ENCODE peak calls at places on chromosomes 11 and 22, in five cellular contexts. One of them, this sample, is unnamed. For H3K27me3 and H3K36me3, the result is how much of the 10 kb centered on the place peaks cover.

GRCh38 chr22:39153220-39153860 is 860 bp upstream of the CBX7 start:
- DNase-seq in lung: no peak
- DNase-seq in transverse colon: no peak
- DNase-seq in CD8-positive, alpha-beta memory T cell: no peak
- DNase-seq in right atrium auricular region: no peak
- DNase-seq in this sample: peak

GRCh38 chr11:122852071-122852831 is 14.0 kb downstream of the CRTAM start:
- DNase-seq in lung: no peak
- DNase-seq in transverse colon: no peak
- DNase-seq in CD8-positive, alpha-beta memory T cell: no peak
- DNase-seq in right atrium auricular region: no peak
- DNase-seq in this sample: no peak

GRCh38 chr11:3202305-3202704 is 16.3 kb downstream of the MRGPRG start:
- DNase-seq in lung: no peak
- DNase-seq in transverse colon: peak
- DNase-seq in CD8-positive, alpha-beta memory T cell: no peak
- DNase-seq in right atrium auricular region: no peak
- DNase-seq in this sample: peak

GRCh38 chr22:30178180-30179126 is 68.1 kb downstream of the LIF start:
- DNase-seq in lung: no peak
- DNase-seq in transverse colon: no peak
- DNase-seq in CD8-positive, alpha-beta memory T cell: no peak
- DNase-seq in right atrium auricular region: no peak
- DNase-seq in this sample: no peak

GRCh38 chr11:67055812-67056211 is 835 bp upstream of the RHOD start:
- DNase-seq in lung: no peak
- DNase-seq in transverse colon: no peak
- DNase-seq in CD8-positive, alpha-beta memory T cell: no peak
- DNase-seq in right atrium auricular region: no peak
- DNase-seq in this sample: peak

GRCh38 chr11:102240502-102240901 is 76.8 kb upstream of the BIRC3 start:
- DNase-seq in lung: no peak
- DNase-seq in transverse colon: no peak
- DNase-seq in CD8-positive, alpha-beta memory T cell: no peak
- DNase-seq in right atrium auricular region: no peak
- DNase-seq in this sample: no peak

GRCh38 chr11:58938398-58938797 is 890 bp upstream of the GLYATL1 start:
- DNase-seq in lung: no peak
- DNase-seq in transverse colon: no peak
- DNase-seq in CD8-positive, alpha-beta memory T cell: no peak
- DNase-seq in right atrium auricular region: no peak
- DNase-seq in this sample: no peak

GRCh38 chr11:46391578-46392420 is at the start of gene CHRM4:
- DNase-seq in lung: no peak
- DNase-seq in transverse colon: peak
- DNase-seq in CD8-positive, alpha-beta memory T cell: no peak
- DNase-seq in right atrium auricular region: no peak
- DNase-seq in this sample: peak

GRCh38 chr11:99814021-99814420 is 793.3 kb downstream of the CNTN5 start:
- DNase-seq in lung: no peak
- DNase-seq in transverse colon: no peak
- DNase-seq in CD8-positive, alpha-beta memory T cell: no peak
- DNase-seq in right atrium auricular region: no peak
- DNase-seq in this sample: no peak

GRCh38 chr11:80948781-80949180 is 1508.0 kb upstream of the TENM4 start:
- DNase-seq in lung: no peak
- DNase-seq in transverse colon: no peak
- DNase-seq in CD8-positive, alpha-beta memory T cell: no peak
- DNase-seq in right atrium auricular region: no peak
- DNase-seq in this sample: no peak

GRCh38 chr11:68589817-68590216 is 94.5 kb upstream of the GAL start:
- DNase-seq in lung: no peak
- DNase-seq in transverse colon: no peak
- DNase-seq in CD8-positive, alpha-beta memory T cell: no peak
- DNase-seq in right atrium auricular region: no peak
- DNase-seq in this sample: no peak

GRCh38 chr11:17798716-17799115 is 64.1 kb downstream of the KCNC1 start:
- DNase-seq in lung: no peak
- DNase-seq in transverse colon: no peak
- DNase-seq in CD8-positive, alpha-beta memory T cell: no peak
- DNase-seq in right atrium auricular region: no peak
- DNase-seq in this sample: no peak

GRCh38 chr11:33391188-33391892 is 134.2 kb downstream of the HIPK3 start:
- DNase-seq in lung: no peak
- DNase-seq in transverse colon: no peak
- DNase-seq in CD8-positive, alpha-beta memory T cell: no peak
- DNase-seq in right atrium auricular region: no peak
- DNase-seq in this sample: no peak

GRCh38 chr11:17923213-17923612 is 89.6 kb downstream of the SERGEF start:
- DNase-seq in lung: no peak
- DNase-seq in transverse colon: no peak
- DNase-seq in CD8-positive, alpha-beta memory T cell: no peak
- DNase-seq in right atrium auricular region: no peak
- DNase-seq in this sample: no peak

GRCh38 chr11:131217313-131218297 is 152.8 kb upstream of the NTM start:
- DNase-seq in lung: no peak
- DNase-seq in transverse colon: no peak
- DNase-seq in CD8-positive, alpha-beta memory T cell: no peak
- DNase-seq in right atrium auricular region: no peak
- DNase-seq in this sample: no peak

GRCh38 chr11:123143921-123144320 is 51.1 kb downstream of the CLMP start:
- DNase-seq in lung: no peak
- DNase-seq in transverse colon: no peak
- DNase-seq in CD8-positive, alpha-beta memory T cell: no peak
- DNase-seq in right atrium auricular region: no peak
- DNase-seq in this sample: no peak

GRCh38 chr22:44430716-44431115 is 67.3 kb downstream of the RTL6 start:
- DNase-seq in lung: no peak
- DNase-seq in transverse colon: no peak
- DNase-seq in CD8-positive, alpha-beta memory T cell: no peak
- DNase-seq in right atrium auricular region: no peak
- DNase-seq in this sample: peak

GRCh38 chr22:44426981-44427380 is 71.1 kb downstream of the RTL6 start:
- DNase-seq in lung: no peak
- DNase-seq in transverse colon: no peak
- DNase-seq in CD8-positive, alpha-beta memory T cell: no peak
- DNase-seq in right atrium auricular region: no peak
- DNase-seq in this sample: peak

GRCh38 chr22:44429941-44430587 is 68.0 kb downstream of the RTL6 start:
- DNase-seq in lung: no peak
- DNase-seq in transverse colon: no peak
- DNase-seq in CD8-positive, alpha-beta memory T cell: no peak
- DNase-seq in right atrium auricular region: no peak
- DNase-seq in this sample: no peak

GRCh38 chr22:44427506-44428470 is 70.2 kb downstream of the RTL6 start:
- DNase-seq in lung: no peak
- DNase-seq in transverse colon: no peak
- DNase-seq in CD8-positive, alpha-beta memory T cell: no peak
- DNase-seq in right atrium auricular region: no peak
- DNase-seq in this sample: peak

DNA sequence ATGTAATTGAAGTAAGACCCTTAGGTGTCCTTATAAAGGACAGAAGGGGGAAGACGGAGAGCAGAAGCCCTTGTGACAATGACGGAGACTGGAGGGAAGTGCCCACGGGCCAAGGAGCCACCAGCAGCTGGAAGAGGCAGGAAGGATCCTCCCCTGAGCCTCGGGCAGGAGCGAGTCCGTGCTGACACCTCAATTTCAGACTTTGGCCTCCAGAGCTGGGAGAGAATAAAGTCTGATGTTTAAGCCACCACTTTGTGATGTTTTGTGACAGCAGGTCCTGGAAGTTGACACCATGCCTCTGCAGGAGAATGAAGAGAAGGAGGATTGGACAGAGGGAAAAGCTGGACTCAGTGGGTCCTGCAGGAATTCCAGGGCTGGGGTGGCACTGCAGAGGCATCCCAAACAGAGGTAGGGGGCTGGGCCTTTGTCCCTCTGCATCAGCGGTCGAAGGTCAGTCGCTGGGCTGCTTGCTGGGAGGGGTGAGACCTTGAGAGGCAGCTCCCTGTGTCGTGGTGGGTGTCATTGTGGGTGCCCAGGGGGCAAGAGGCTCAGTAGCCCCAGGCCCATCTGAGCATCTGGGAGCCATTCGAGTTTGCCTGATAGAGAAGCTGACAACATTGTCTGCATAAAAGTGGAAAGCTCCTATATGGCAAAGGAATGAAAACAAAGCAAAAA is 69.0 kb downstream of the RTL6 start:
- DNase-seq in lung: no peak
- DNase-seq in transverse colon: no peak
- DNase-seq in CD8-positive, alpha-beta memory T cell: no peak
- DNase-seq in right atrium auricular region: no peak
- DNase-seq in this sample: peak
- H3K27me3 ChIP-seq in lung: under half
- H3K27me3 ChIP-seq in transverse colon: under half
- H3K27me3 ChIP-seq in CD8-positive, alpha-beta memory T cell: under half
- H3K27me3 ChIP-seq in right atrium auricular region: under half
- H3K27me3 ChIP-seq in this sample: under half

DNA sequence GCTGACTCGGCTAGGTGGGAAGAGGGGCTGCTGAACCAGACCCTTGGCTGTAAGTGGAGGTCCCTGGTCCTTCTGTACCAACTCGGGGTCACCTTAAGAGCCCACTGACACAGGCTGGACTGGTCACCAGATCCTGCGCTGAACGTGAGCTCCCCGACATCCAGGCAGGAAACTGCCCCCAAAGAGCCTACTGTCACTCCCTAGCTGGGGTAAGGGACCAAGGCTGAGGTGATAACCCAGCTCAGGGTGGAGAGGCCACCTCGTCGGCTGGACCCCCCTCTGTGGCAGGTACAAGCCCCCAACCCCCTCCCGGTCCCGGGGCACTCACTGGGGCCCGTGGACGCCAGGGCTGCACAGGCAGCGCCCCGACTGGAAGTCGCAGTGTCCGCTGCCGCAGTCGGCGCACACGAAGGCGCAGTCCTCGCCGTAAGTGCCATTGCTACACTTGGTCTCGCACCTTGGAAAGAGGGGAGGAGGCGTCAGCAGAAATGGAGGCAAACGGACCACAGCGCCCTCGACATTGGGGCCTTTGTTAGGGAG is 7.5 kb downstream of the SCARF2 start:
- DNase-seq in lung: no peak
- DNase-seq in transverse colon: no peak
- DNase-seq in CD8-positive, alpha-beta memory T cell: no peak
- DNase-seq in right atrium auricular region: no peak
- DNase-seq in this sample: peak
- H3K4me3 ChIP-seq in lung: no peak
- H3K4me3 ChIP-seq in transverse colon: peak
- H3K4me3 ChIP-seq in CD8-positive, alpha-beta memory T cell: peak
- H3K4me3 ChIP-seq in right atrium auricular region: peak
- H3K4me3 ChIP-seq in this sample: no peak

DNA sequence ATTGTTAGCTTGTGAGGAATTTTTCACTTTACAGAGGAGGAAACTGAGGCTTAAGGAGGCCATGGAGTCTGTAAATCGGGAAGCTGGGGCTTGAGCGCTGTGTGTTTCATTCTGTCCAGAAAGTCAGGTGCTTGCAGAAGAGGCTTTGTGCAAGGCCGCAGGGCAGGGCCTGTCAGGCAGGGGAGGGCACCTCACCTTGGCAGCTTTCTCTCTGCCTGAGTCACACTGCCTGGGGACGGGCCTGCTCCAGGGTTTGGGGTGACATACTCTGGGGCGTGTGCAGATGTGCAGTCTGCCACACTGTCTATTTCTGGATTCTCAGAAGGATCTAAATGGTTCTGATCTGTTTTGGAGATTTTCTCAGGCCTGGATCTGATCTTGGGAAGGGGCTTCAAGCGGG is 8.4 kb downstream of the INCENP start:
- DNase-seq in lung: no peak
- DNase-seq in transverse colon: no peak
- DNase-seq in CD8-positive, alpha-beta memory T cell: no peak
- DNase-seq in right atrium auricular region: no peak
- DNase-seq in this sample: peak
- H3K36me3 ChIP-seq in lung: under half
- H3K36me3 ChIP-seq in transverse colon: under half
- H3K36me3 ChIP-seq in CD8-positive, alpha-beta memory T cell: under half
- H3K36me3 ChIP-seq in right atrium auricular region: under half
- H3K36me3 ChIP-seq in this sample: under half

GRCh38 chr22:49413551-49413950 is 414.1 kb downstream of the BRD1 start:
- DNase-seq in lung: no peak
- DNase-seq in transverse colon: no peak
- DNase-seq in CD8-positive, alpha-beta memory T cell: no peak
- DNase-seq in right atrium auricular region: no peak
- DNase-seq in this sample: peak
- H3K27me3 ChIP-seq in lung: under half
- H3K27me3 ChIP-seq in transverse colon: under half
- H3K27me3 ChIP-seq in CD8-positive, alpha-beta memory T cell: under half
- H3K27me3 ChIP-seq in right atrium auricular region: under half
- H3K27me3 ChIP-seq in this sample: under half

GRCh38 chr11:119751281-119752060 is 22.5 kb upstream of the NECTIN1 start:
- DNase-seq in lung: no peak
- DNase-seq in transverse colon: no peak
- DNase-seq in CD8-positive, alpha-beta memory T cell: no peak
- DNase-seq in right atrium auricular region: no peak
- DNase-seq in this sample: no peak
- H3K4me3 ChIP-seq in lung: no peak
- H3K4me3 ChIP-seq in transverse colon: no peak
- H3K4me3 ChIP-seq in CD8-positive, alpha-beta memory T cell: no peak
- H3K4me3 ChIP-seq in right atrium auricular region: no peak
- H3K4me3 ChIP-seq in this sample: no peak

GRCh38 chr11:43408277-43408676 is 49.6 kb downstream of the TTC17 start:
- DNase-seq in lung: no peak
- DNase-seq in transverse colon: no peak
- DNase-seq in CD8-positive, alpha-beta memory T cell: no peak
- DNase-seq in right atrium auricular region: no peak
- DNase-seq in this sample: no peak

GRCh38 chr11:43401252-43401651 is 42.5 kb downstream of the TTC17 start:
- DNase-seq in lung: no peak
- DNase-seq in transverse colon: no peak
- DNase-seq in CD8-positive, alpha-beta memory T cell: no peak
- DNase-seq in right atrium auricular region: no peak
- DNase-seq in this sample: no peak

GRCh38 chr11:43403357-43404231 is 44.9 kb downstream of the TTC17 start:
- DNase-seq in lung: no peak
- DNase-seq in transverse colon: no peak
- DNase-seq in CD8-positive, alpha-beta memory T cell: no peak
- DNase-seq in right atrium auricular region: no peak
- DNase-seq in this sample: no peak

GRCh38 chr11:43404406-43404805 is 45.7 kb downstream of the TTC17 start:
- DNase-seq in lung: no peak
- DNase-seq in transverse colon: no peak
- DNase-seq in CD8-positive, alpha-beta memory T cell: no peak
- DNase-seq in right atrium auricular region: no peak
- DNase-seq in this sample: no peak

DNA sequence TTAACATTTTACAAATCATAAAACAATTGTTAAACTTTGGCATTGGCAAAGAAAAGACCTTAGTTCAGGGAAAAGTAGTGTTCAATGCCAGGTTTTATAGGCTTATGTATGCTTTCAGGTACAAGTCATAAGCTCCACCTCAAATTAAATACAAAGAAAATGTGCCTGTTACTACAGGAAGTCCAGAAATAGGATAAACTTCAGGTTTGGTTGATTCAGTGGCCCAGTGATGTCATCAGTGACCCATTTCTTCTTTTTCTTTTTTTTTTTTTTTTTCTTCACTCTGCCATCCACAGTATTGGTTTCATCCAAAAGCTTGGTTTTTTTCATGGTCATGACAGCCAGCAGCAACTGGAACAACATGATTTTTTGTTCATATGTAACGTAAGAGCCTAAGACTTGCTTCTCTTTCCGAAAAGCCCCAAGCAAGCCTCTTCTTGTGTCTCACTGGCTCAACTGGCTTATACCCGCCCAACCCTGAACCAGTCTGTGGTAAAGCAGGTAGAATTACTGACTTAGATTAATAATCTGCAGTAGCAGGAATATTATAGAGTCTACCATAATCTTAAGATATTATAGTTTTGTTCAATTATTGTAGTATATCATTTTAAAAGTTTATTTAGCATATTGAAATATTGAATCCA is 46.2 kb downstream of the TTC17 start:
- DNase-seq in lung: no peak
- DNase-seq in transverse colon: no peak
- DNase-seq in CD8-positive, alpha-beta memory T cell: no peak
- DNase-seq in right atrium auricular region: no peak
- DNase-seq in this sample: no peak
- H3K36me3 ChIP-seq in lung: under half
- H3K36me3 ChIP-seq in transverse colon: under half
- H3K36me3 ChIP-seq in CD8-positive, alpha-beta memory T cell: under half
- H3K36me3 ChIP-seq in right atrium auricular region: half or more
- H3K36me3 ChIP-seq in this sample: under half